ENCODE peak calls at places on chromosomes 7 and 10, in six cellular contexts. One of them, this sample, is unnamed.
A peak's percentile ranks its signal among the peaks of the same experiment; 100 is the strongest.

GRCh38 chr7:30888783-30889182 is 22.9 kb upstream of the AQP1 start:
- DNase-seq in testis: no peak
- DNase-seq in heart left ventricle: no peak
- DNase-seq in esophagus muscularis mucosa: no peak
- DNase-seq in stomach: no peak
- DNase-seq in spleen: no peak
- DNase-seq in this sample: no peak

GRCh38 chr10:75048669-75049098 is 62.8 kb upstream of the SAMD8 start:
- DNase-seq in heart left ventricle: no peak
- DNase-seq in stomach: no peak
- DNase-seq in testis: no peak
- DNase-seq in spleen: peak; percentile 31
- DNase-seq in esophagus muscularis mucosa: no peak
- DNase-seq in this sample: no peak

GRCh38 chr10:30057421-30057841 is 2.0 kb downstream of the JCAD start:
- DNase-seq in heart left ventricle: no peak
- DNase-seq in testis: no peak
- DNase-seq in spleen: no peak
- DNase-seq in stomach: no peak
- DNase-seq in esophagus muscularis mucosa: no peak
- DNase-seq in this sample: no peak

GRCh38 chr7:96084880-96085551 is 236.9 kb downstream of the SLC25A13 start:
- DNase-seq in heart left ventricle: no peak
- DNase-seq in testis: no peak
- DNase-seq in spleen: no peak
- DNase-seq in stomach: no peak
- DNase-seq in esophagus muscularis mucosa: no peak
- DNase-seq in this sample: no peak

GRCh38 chr10:71627230-71627939 is 92.2 kb downstream of the C10orf105 start:
- DNase-seq in spleen: no peak
- DNase-seq in testis: no peak
- DNase-seq in heart left ventricle: no peak
- DNase-seq in stomach: no peak
- DNase-seq in esophagus muscularis mucosa: no peak
- DNase-seq in this sample: no peak

GRCh38 chr10:123135415-123136141 is at the start of gene HMX3:
- DNase-seq in spleen: no peak
- DNase-seq in testis: no peak
- DNase-seq in stomach: no peak
- DNase-seq in esophagus muscularis mucosa: no peak
- DNase-seq in heart left ventricle: no peak
- DNase-seq in this sample: no peak

GRCh38 chr7:42454006-42454405 is 217.0 kb upstream of the GLI3 start:
- DNase-seq in esophagus muscularis mucosa: peak; percentile 90
- DNase-seq in spleen: no peak
- DNase-seq in heart left ventricle: no peak
- DNase-seq in stomach: no peak
- DNase-seq in testis: no peak
- DNase-seq in this sample: no peak

GRCh38 chr10:3897156-3897555 is 112.1 kb upstream of the KLF6 start:
- DNase-seq in heart left ventricle: no peak
- DNase-seq in spleen: no peak
- DNase-seq in esophagus muscularis mucosa: no peak
- DNase-seq in testis: no peak
- DNase-seq in stomach: no peak
- DNase-seq in this sample: no peak

GRCh38 chr7:72493850-72494661 is 81.9 kb upstream of the CALN1 start:
- DNase-seq in testis: peak; percentile 88
- DNase-seq in esophagus muscularis mucosa: peak; percentile 91
- DNase-seq in heart left ventricle: peak; percentile 37
- DNase-seq in stomach: peak; percentile 81
- DNase-seq in spleen: no peak
- DNase-seq in this sample: no peak

GRCh38 chr7:55028011-55028410 is 9.2 kb downstream of the EGFR start:
- DNase-seq in esophagus muscularis mucosa: no peak
- DNase-seq in heart left ventricle: no peak
- DNase-seq in spleen: no peak
- DNase-seq in stomach: no peak
- DNase-seq in testis: no peak
- DNase-seq in this sample: no peak

GRCh38 chr7:99472561-99473314 is at the start of gene ZNF789:
- DNase-seq in esophagus muscularis mucosa: peak; percentile 99
- DNase-seq in heart left ventricle: peak; percentile 99
- DNase-seq in spleen: peak; percentile 99
- DNase-seq in testis: peak; percentile 100
- DNase-seq in stomach: peak; percentile 99
- DNase-seq in this sample: peak; percentile 94
- TF ChIP-seq POLR2A in esophagus muscularis mucosa: no peak
- TF ChIP-seq POLR2A in heart left ventricle: peak; percentile 59
- TF ChIP-seq POLR2A in spleen: no peak
- TF ChIP-seq POLR2A in testis: peak; percentile 20
- TF ChIP-seq POLR2A in stomach: no peak
- TF ChIP-seq POLR2A in this sample: peak; percentile 14

GRCh38 chr7:128120116-128120515 is 88.9 kb upstream of the LRRC4 start:
- DNase-seq in stomach: no peak
- DNase-seq in heart left ventricle: no peak
- DNase-seq in testis: no peak
- DNase-seq in esophagus muscularis mucosa: peak; percentile 84
- DNase-seq in spleen: peak; percentile 37
- DNase-seq in this sample: no peak
- H3K4me1 ChIP-seq in stomach: no peaks in the 10 kb centered on the region
- H3K4me1 ChIP-seq in heart left ventricle: peaks cover 11% of the 10 kb centered on the region
- H3K4me1 ChIP-seq in testis: no peaks in the 10 kb centered on the region
- H3K4me1 ChIP-seq in esophagus muscularis mucosa: no peaks in the 10 kb centered on the region
- H3K4me1 ChIP-seq in spleen: peaks cover 35% of the 10 kb centered on the region
- H3K4me1 ChIP-seq in this sample: peaks cover 7% of the 10 kb centered on the region

GRCh38 chr7:105691692-105692564 is 110.6 kb upstream of the EFCAB10 start:
- DNase-seq in testis: peak; percentile 61
- DNase-seq in spleen: peak; percentile 90
- DNase-seq in heart left ventricle: peak; percentile 51
- DNase-seq in stomach: peak; percentile 81
- DNase-seq in esophagus muscularis mucosa: peak; percentile 94
- DNase-seq in this sample: peak; percentile 27
- TF ChIP-seq POLR2A in testis: no peak
- TF ChIP-seq POLR2A in spleen: no peak
- TF ChIP-seq POLR2A in heart left ventricle: no peak
- TF ChIP-seq POLR2A in stomach: no peak
- TF ChIP-seq POLR2A in esophagus muscularis mucosa: no peak
- TF ChIP-seq POLR2A in this sample: peak; percentile 10

GRCh38 chr10:31399631-31400030 is 80.6 kb downstream of the ZEB1 start:
- DNase-seq in esophagus muscularis mucosa: no peak
- DNase-seq in stomach: no peak
- DNase-seq in testis: no peak
- DNase-seq in spleen: no peak
- DNase-seq in heart left ventricle: peak; percentile 69
- DNase-seq in this sample: no peak
- H3K4me1 ChIP-seq in esophagus muscularis mucosa: peaks cover 33% of the 10 kb centered on the region
- H3K4me1 ChIP-seq in stomach: peaks cover 14% of the 10 kb centered on the region
- H3K4me1 ChIP-seq in testis: no peaks in the 10 kb centered on the region
- H3K4me1 ChIP-seq in spleen: peaks cover 4% of the 10 kb centered on the region
- H3K4me1 ChIP-seq in heart left ventricle: peaks cover 81% of the 10 kb centered on the region
- H3K4me1 ChIP-seq in this sample: no peaks in the 10 kb centered on the region

GRCh38 chr10:12068467-12069269 is at the start of gene DHTKD1:
- DNase-seq in spleen: peak; percentile 100
- DNase-seq in heart left ventricle: peak; percentile 99
- DNase-seq in stomach: peak; percentile 99
- DNase-seq in testis: peak; percentile 98
- DNase-seq in esophagus muscularis mucosa: peak; percentile 100
- DNase-seq in this sample: peak; percentile 81
- TF ChIP-seq POLR2A in spleen: no peak
- TF ChIP-seq POLR2A in heart left ventricle: peak; percentile 73
- TF ChIP-seq POLR2A in stomach: no peak
- TF ChIP-seq POLR2A in testis: peak; percentile 24
- TF ChIP-seq POLR2A in esophagus muscularis mucosa: no peak
- TF ChIP-seq POLR2A in this sample: peak; percentile 85

GRCh38 chr7:114569160-114569559 is 154.5 kb downstream of the FOXP2 start:
- DNase-seq in stomach: no peak
- DNase-seq in esophagus muscularis mucosa: no peak
- DNase-seq in heart left ventricle: no peak
- DNase-seq in spleen: no peak
- DNase-seq in testis: no peak
- DNase-seq in this sample: no peak
- H3K4me1 ChIP-seq in stomach: no peaks in the 10 kb centered on the region
- H3K4me1 ChIP-seq in esophagus muscularis mucosa: no peaks in the 10 kb centered on the region
- H3K4me1 ChIP-seq in heart left ventricle: no peaks in the 10 kb centered on the region
- H3K4me1 ChIP-seq in spleen: no peaks in the 10 kb centered on the region
- H3K4me1 ChIP-seq in testis: no peaks in the 10 kb centered on the region
- H3K4me1 ChIP-seq in this sample: no peaks in the 10 kb centered on the region

DNA sequence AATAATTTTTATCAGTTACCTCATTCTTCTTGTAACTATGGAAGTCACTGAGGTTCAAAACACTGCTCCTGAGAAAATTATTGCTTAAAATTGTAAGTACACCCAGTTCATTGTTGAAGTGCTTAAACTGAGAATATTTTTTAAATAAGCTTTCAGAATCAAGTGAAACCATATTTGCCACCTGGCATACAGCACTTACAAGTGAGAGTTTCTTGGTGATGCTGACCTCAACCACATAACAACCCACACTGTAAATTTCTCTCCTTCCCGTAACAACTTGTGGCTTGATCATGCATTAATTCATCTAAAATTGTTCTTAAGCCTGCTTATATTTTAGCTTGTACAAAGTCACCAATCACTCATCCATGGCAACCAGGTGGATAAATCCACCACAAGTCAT is 34.0 kb downstream of the IMMP2L start:
- DNase-seq in heart left ventricle: no peak
- DNase-seq in testis: no peak
- DNase-seq in stomach: no peak
- DNase-seq in esophagus muscularis mucosa: no peak
- DNase-seq in spleen: no peak
- DNase-seq in this sample: no peak
- TF ChIP-seq POLR2A in heart left ventricle: no peak
- TF ChIP-seq POLR2A in testis: no peak
- TF ChIP-seq POLR2A in stomach: no peak
- TF ChIP-seq POLR2A in esophagus muscularis mucosa: no peak
- TF ChIP-seq POLR2A in spleen: no peak
- TF ChIP-seq POLR2A in this sample: no peak